ENCODE peak calls at places on chromosomes 3 and 15, in nine cellular contexts. P is cardiac septum; V is heart right ventricle; I is GDM1; O is cerebellum; F is CD8-positive, alpha-beta T cell; K is glutamatergic neuron; X is activated B cell treated with CpG ODN at 0.5 μM for 24 hours; B is fibroblast of the conjunctiva. Q is an unnamed sample.

GRCh38 chr3:38805765-38806386 is 10.1 kb downstream of the SCN10A start:
- DNase-seq in P (no peak), V (no peak), I (peak), O (no peak), F (no peak), K (no peak), X (no peak), B (peak), Q (no peak)

GRCh38 chr3:175029828-175030227 is 170.7 kb downstream of the NAALADL2 start:
- DNase-seq in P (no peak), V (no peak), I (no peak), O (no peak), F (no peak), K (no peak), X (no peak), B (no peak), Q (no peak)

GRCh38 chr3:170470063-170471006 is 51.7 kb downstream of the CLDN11 start:
- DNase-seq in P (no peak), V (no peak), I (no peak), O (peak), F (no peak), K (no peak), X (no peak), B (no peak), Q (no peak)

GRCh38 chr3:154235330-154235729 is 89.0 kb downstream of the DHX36 start:
- DNase-seq in P (no peak), V (no peak), I (no peak), O (no peak), F (no peak), K (no peak), X (no peak), B (no peak), Q (no peak)

GRCh38 chr3:106007512-106007911 is 138.7 kb upstream of the CBLB start:
- DNase-seq in P (no peak), V (no peak), I (no peak), O (no peak), F (no peak), K (no peak), X (no peak), B (no peak), Q (no peak)

GRCh38 chr3:12253521-12253920 is 35.3 kb upstream of the PPARG start:
- DNase-seq in P (no peak), V (no peak), I (no peak), O (no peak), F (no peak), K (no peak), X (no peak), B (no peak), Q (no peak)

GRCh38 chr3:8810561-8810960 is 41.1 kb upstream of the OXTR start:
- DNase-seq in P (no peak), V (no peak), I (no peak), O (no peak), F (no peak), K (no peak), X (no peak), B (no peak), Q (no peak)

GRCh38 chr3:100440895-100441294 is 39.6 kb downstream of the LNP1 start:
- DNase-seq in P (no peak), V (no peak), I (no peak), O (no peak), F (no peak), K (no peak), X (no peak), B (no peak), Q (no peak)

GRCh38 chr15:98421419-98422085 is 226.8 kb upstream of the IGF1R start:
- DNase-seq in P (peak), V (peak), I (peak), O (peak), F (peak), K (peak), X (peak), B (peak), Q (no peak)

GRCh38 chr3:186915808-186916796 is 14.2 kb upstream of the ST6GAL1 start:
- DNase-seq in P (no peak), V (no peak), I (no peak), O (no peak), F (no peak), K (no peak), X (no peak), B (no peak), Q (no peak)

GRCh38 chr3:47630810-47631209 is 52.1 kb upstream of the CSPG5 start:
- DNase-seq in P (no peak), V (no peak), I (no peak), O (no peak), F (no peak), K (no peak), X (no peak), B (no peak), Q (no peak)

GRCh38 chr15:25717116-25717755 is 145.9 kb downstream of the ATP10A start:
- DNase-seq in P (no peak), V (no peak), I (no peak), O (no peak), F (no peak), K (no peak), X (no peak), B (no peak), Q (no peak)

GRCh38 chr15:41774873-41775417 is 661 bp downstream of the MAPKBP1 start:
- DNase-seq in P (no peak), V (no peak), I (no peak), O (no peak), F (no peak), K (no peak), X (no peak), B (no peak), Q (no peak)

GRCh38 chr15:52102468-52102867 is 10.1 kb downstream of the BCL2L10 start:
- DNase-seq in P (no peak), V (no peak), I (no peak), O (no peak), F (no peak), K (no peak), X (no peak), B (peak), Q (no peak)

GRCh38 chr3:149955449-149955848 is 15.2 kb downstream of the PFN2 start:
- DNase-seq in P (no peak), V (no peak), I (no peak), O (no peak), F (no peak), K (no peak), X (no peak), B (no peak), Q (no peak)

GRCh38 chr3:62097121-62097520 is 276.2 kb downstream of the FEZF2 start:
- DNase-seq in P (no peak), V (no peak), I (no peak), O (no peak), F (no peak), K (no peak), X (no peak), B (no peak), Q (no peak)